ENCODE peak calls at places on chromosomes 13 and 19, in nine cellular contexts. B, M, F, Q, H, V, P, T and L are unnamed samples.

GRCh38 chr19:24074720-24075119 is 12.3 kb upstream of the ZNF254 start:
- DNase-seq in B (peak; percentile 17), F (no peak), P (peak; percentile 63), M (no peak), H (no peak), Q (no peak), T (no peak), V (no peak), L (peak; percentile 83)

GRCh38 chr13:74969419-74969818 is 512.5 kb downstream of the TBC1D4 start:
- DNase-seq in Q (no peak), B (no peak), M (no peak), F (no peak), P (no peak), V (no peak), H (no peak), T (peak; percentile 19), L (no peak)

GRCh38 chr19:1313695-1314613 is 28.3 kb downstream of the EFNA2 start:
- DNase-seq in P (no peak), Q (no peak), H (no peak), B (no peak), V (no peak), F (no peak), T (no peak), M (no peak), L (peak; percentile 54)

GRCh38 chr13:73803997-73804396 is 330.2 kb downstream of the KLF12 start:
- DNase-seq in Q (no peak), P (peak; percentile 13), M (no peak), V (no peak), H (no peak), F (no peak), T (no peak), B (peak; percentile 52), L (peak; percentile 54)

GRCh38 chr13:36866232-36866631 is 47.2 kb downstream of the RFXAP start:
- DNase-seq in P (no peak), M (no peak), V (no peak), F (no peak), Q (no peak), H (no peak), B (no peak), T (no peak), L (no peak)

GRCh38 chr19:46990998-46991676 is 28.5 kb upstream of the NPAS1 start:
- DNase-seq in Q (peak; percentile 46), M (peak; percentile 74), B (peak; percentile 69), F (peak; percentile 76), V (peak; percentile 70), H (peak; percentile 90), T (peak; percentile 88), P (peak; percentile 92), L (peak; percentile 72)

GRCh38 chr13:100753391-100753790 is 78.8 kb upstream of the TMTC4 start:
- DNase-seq in B (no peak), T (no peak), F (no peak), V (no peak), H (no peak), Q (no peak), P (no peak), M (no peak), L (no peak)

GRCh38 chr13:97951376-97951775 is 2.1 kb upstream of the IPO5 start:
- DNase-seq in F (no peak), H (no peak), T (no peak), P (no peak), B (no peak), V (no peak), Q (no peak), M (no peak), L (no peak)

GRCh38 chr13:113923376-113924063 is 50.4 kb downstream of the C13orf46 start:
- DNase-seq in V (no peak), Q (no peak), M (no peak), F (no peak), H (no peak), B (no peak), P (no peak), T (no peak), L (no peak)

GRCh38 chr13:36288794-36289391 is 8.7 kb downstream of the CCDC169 start:
- DNase-seq in P (no peak), V (no peak), H (no peak), B (no peak), Q (no peak), F (no peak), T (peak; percentile 40), M (no peak), L (no peak)

GRCh38 chr13:34347784-34348573 is 530.0 kb downstream of the RFC3 start:
- DNase-seq in V (peak; percentile 2), Q (no peak), H (peak; percentile 72), F (no peak), P (no peak), T (no peak), M (no peak), B (no peak), L (peak; percentile 83)

GRCh38 chr19:46296722-46297431 is at the start of gene HIF3A:
- DNase-seq in H (peak; percentile 97), M (no peak), Q (no peak), T (peak; percentile 95), P (peak; percentile 73), F (peak; percentile 63), V (no peak), B (no peak), L (no peak)

GRCh38 chr13:94345374-94346195 is 133.9 kb downstream of the DCT start:
- DNase-seq in F (no peak), P (peak; percentile 70), T (peak; percentile 29), H (peak; percentile 26), B (no peak), M (no peak), V (peak; percentile 25), Q (no peak), L (peak; percentile 81)

GRCh38 chr19:17765069-17765618 is 13.9 kb downstream of the FCHO1 start:
- DNase-seq in Q (no peak), P (no peak), V (peak; percentile 49), T (no peak), F (peak; percentile 15), B (no peak), M (no peak), H (no peak), L (peak; percentile 71)

GRCh38 chr19:53908933-53909415 is at the start of gene CACNG7:
- DNase-seq in P (peak; percentile 26), Q (no peak), H (no peak), B (no peak), T (peak; percentile 57), F (peak; percentile 47), V (no peak), M (no peak), L (no peak)

GRCh38 chr13:38767506-38768265 is 80.8 kb downstream of the FREM2 start:
- DNase-seq in Q (no peak), H (no peak), M (no peak), V (no peak), F (no peak), B (no peak), P (no peak), T (no peak), L (peak; percentile 58)

GRCh38 chr19:14476663-14477401 is 1.7 kb upstream of the PTGER1 start:
- DNase-seq in F (no peak), T (peak; percentile 64), Q (peak; percentile 31), M (peak; percentile 41), B (peak; percentile 84), P (peak; percentile 79), H (peak; percentile 66), V (no peak), L (peak; percentile 76)

GRCh38 chr13:35475960-35476943 is at the start of gene MAB21L1:
- DNase-seq in H (peak; percentile 73), P (peak; percentile 21), F (peak; percentile 47), B (peak; percentile 29), T (peak; percentile 59), Q (no peak), V (peak; percentile 33), M (no peak), L (no peak)

GRCh38 chr13:94859812-94860210 is 147.5 kb upstream of the SOX21 start:
- DNase-seq in F (no peak), T (no peak), H (no peak), B (no peak), P (peak; percentile 10), M (no peak), Q (no peak), V (no peak), L (peak; percentile 46)

GRCh38 chr13:79398915-79399314 is 7.1 kb downstream of the RBM26 start:
- DNase-seq in M (no peak), F (no peak), P (no peak), H (no peak), T (no peak), V (no peak), B (peak; percentile 67), Q (no peak), L (peak; percentile 77)

GRCh38 chr19:5308471-5309437 is 31.9 kb downstream of the PTPRS start:
- DNase-seq in P (peak; percentile 89), Q (no peak), B (peak; percentile 72), H (peak; percentile 38), V (no peak), F (peak; percentile 79), M (peak; percentile 86), T (peak; percentile 51), L (peak; percentile 78)

GRCh38 chr19:13152854-13153626 is 2.8 kb downstream of the IER2 start:
- DNase-seq in F (peak; percentile 91), P (peak; percentile 97), V (peak; percentile 97), M (peak; percentile 89), Q (peak; percentile 93), T (peak; percentile 98), B (peak; percentile 94), H (peak; percentile 97), L (peak; percentile 80)

GRCh38 chr13:100106005-100106404 is 17.1 kb downstream of the PCCA start:
- DNase-seq in P (no peak), F (no peak), H (no peak), B (no peak), T (no peak), V (no peak), Q (no peak), M (no peak), L (no peak)

GRCh38 chr19:11191273-11191755 is 6.0 kb downstream of the KANK2 start:
- DNase-seq in Q (no peak), P (peak; percentile 57), H (no peak), F (no peak), M (no peak), V (peak; percentile 50), B (peak; percentile 77), T (peak; percentile 42), L (no peak)

GRCh38 chr13:101065314-101065713 is 351.0 kb downstream of the NALCN start:
- DNase-seq in M (no peak), F (no peak), H (no peak), B (peak; percentile 47), T (no peak), Q (no peak), P (no peak), V (no peak), L (no peak)

GRCh38 chr13:114067886-114068722 is 64.3 kb downstream of the RASA3 start:
- DNase-seq in B (no peak), H (no peak), V (peak; percentile 84), Q (no peak), M (no peak), P (no peak), F (no peak), T (no peak), L (no peak)

GRCh38 chr13:110912651-110913051 is 2.2 kb downstream of the ANKRD10 start:
- DNase-seq in M (no peak), T (peak; percentile 22), Q (no peak), F (no peak), V (peak; percentile 31), P (peak; percentile 87), B (peak; percentile 38), H (peak; percentile 38), L (peak; percentile 54)

GRCh38 chr13:66559093-66559492 is 671.0 kb downstream of the PCDH9 start:
- DNase-seq in B (no peak), Q (no peak), F (no peak), V (no peak), H (no peak), P (no peak), M (no peak), T (no peak), L (no peak)

GRCh38 chr13:109788372-109789195 is 2.2 kb upstream of the IRS2 start:
- DNase-seq in V (no peak), Q (no peak), B (no peak), T (no peak), F (no peak), H (no peak), P (no peak), M (no peak), L (no peak)